ENCODE peak calls at places on chromosomes 16 and 17, in eight cellular contexts. Y is GM12878, K is K562, D is right lobe of liver, C is HepG2, N is A549, G is gastrocnemius medialis, A is IMR-90. L is an unnamed sample. For H3K4me1, the result is how much of the 10 kb centered on the place peaks cover.

GRCh38 chr17:17395885-17396284 is 80.9 kb upstream of the MED9 start:
- ATAC-seq in Y (no peak), K (no peak), D (no peak), C (no peak), N (no peak), G (no peak), A (no peak), L (no peak)

GRCh38 chr17:69423450-69423849 is 9.0 kb downstream of the MAP2K6 start:
- ATAC-seq in Y (no peak), K (no peak), D (peak), C (no peak), N (no peak), G (no peak), A (no peak), L (no peak)

GRCh38 chr16:82995927-82996441 is 369.2 kb downstream of the CDH13 start:
- ATAC-seq in Y (no peak), K (no peak), D (peak), C (no peak), N (no peak), G (peak), A (peak), L (peak)

GRCh38 chr16:58419241-58420012 is 27.2 kb downstream of the GINS3 start:
- ATAC-seq in Y (peak), K (no peak), D (no peak), C (no peak), N (no peak), G (peak), A (no peak), L (no peak)

GRCh38 chr16:79297805-79298204 is 302.7 kb downstream of the MAF start:
- ATAC-seq in Y (no peak), K (no peak), D (no peak), C (no peak), N (no peak), G (no peak), A (no peak), L (no peak)

GRCh38 chr16:86145669-86146068 is 246.7 kb downstream of the IRF8 start:
- ATAC-seq in Y (no peak), K (no peak), D (no peak), C (no peak), N (no peak), G (no peak), A (no peak), L (no peak)

GRCh38 chr17:74519951-74520553 is 11.2 kb downstream of the CD300LB start:
- ATAC-seq in Y (peak), K (no peak), D (peak), C (no peak), N (no peak), G (no peak), A (no peak), L (peak)

GRCh38 chr16:57630402-57630787 is 2.0 kb downstream of the ADGRG1 start:
- ATAC-seq in Y (no peak), K (no peak), D (no peak), C (no peak), N (no peak), G (no peak), A (no peak), L (no peak)

GRCh38 chr16:12901204-12901596 is 198 bp upstream of the SHISA9 start:
- ATAC-seq in Y (no peak), K (no peak), D (no peak), C (peak), N (peak), G (no peak), A (no peak), L (no peak)

DNA sequence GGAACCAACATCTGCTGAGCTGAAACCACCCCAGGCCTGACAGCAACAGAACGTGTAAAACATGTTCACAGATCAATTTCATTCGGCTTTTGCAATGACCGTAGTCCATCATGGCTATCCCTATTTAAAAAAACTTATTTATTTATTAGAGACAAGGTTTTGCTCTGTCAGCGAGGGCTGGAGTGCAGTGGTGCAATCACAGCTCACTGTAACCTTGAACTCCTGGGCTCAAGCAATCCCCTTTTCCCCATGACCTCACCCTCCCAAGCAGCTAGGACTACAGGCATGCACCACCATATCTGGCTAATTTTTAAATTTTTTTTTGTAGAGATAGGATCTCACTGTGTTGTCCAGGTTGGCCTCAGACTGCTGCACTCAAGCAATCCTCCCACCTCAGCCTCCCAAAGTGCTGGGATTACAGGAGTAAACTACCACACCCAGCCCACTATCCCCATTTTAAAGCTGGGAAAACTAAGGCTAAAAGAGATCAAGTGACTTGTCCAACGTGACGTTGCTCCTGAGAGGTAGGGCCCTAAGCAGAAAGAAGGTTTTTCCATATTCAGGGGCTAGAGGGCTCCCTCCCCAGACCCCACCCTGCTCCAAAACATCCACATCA is 77.7 kb downstream of the MYH11 start:
- ATAC-seq in Y (no peak), K (no peak), D (no peak), C (peak), N (no peak), G (no peak), A (no peak), L (no peak)
- TF ChIP-seq CTCF in Y (no peak), K (no peak), D (no peak), C (no peak), N (no peak), G (no peak), A (no peak), L (no peak)

DNA sequence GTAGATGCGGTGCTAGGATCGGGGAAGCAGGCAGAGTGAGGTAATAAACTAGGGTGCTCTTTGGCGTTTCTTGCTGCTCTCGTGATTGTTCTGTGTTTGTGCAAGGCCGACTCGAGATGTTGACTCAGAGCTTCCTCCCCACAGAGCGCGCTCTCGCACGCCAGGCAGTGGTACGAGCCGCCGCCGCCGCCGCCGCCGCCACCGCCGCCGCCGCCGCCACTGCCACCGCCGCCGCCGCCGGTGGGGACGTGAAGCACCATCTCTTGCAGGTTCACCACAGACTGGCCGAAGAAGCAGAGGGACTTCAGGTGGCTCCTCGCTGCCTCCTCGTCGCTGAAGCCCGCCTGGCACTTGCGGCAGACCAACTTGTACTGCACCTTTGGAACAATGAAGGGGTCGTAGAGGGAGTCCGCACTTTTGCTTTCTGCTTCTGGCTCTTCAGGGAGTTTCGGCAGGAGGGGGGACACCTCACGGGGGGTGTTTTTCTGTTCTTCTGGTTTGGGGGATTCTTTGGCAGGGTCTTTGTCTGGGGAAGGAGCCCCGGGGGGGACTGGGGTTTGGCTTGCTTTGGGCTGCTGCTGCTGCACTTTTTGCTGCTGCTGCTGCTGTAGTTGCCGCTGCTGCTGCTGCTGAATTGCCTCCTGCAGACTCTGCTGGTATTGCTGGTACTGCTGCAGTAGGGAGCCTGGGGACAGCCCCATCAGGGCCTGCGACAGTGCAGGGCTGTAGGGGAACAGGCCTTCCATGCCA is 260.2 kb downstream of the ZFHX3 start:
- ATAC-seq in Y (peak), K (no peak), D (peak), C (peak), N (peak), G (peak), A (peak), L (peak)
- TF ChIP-seq POLR2A in Y (peak), K (no peak), D (no peak), C (no peak), N (no peak), G (no peak), A (no peak), L (no peak)

GRCh38 chr17:19379306-19380075 is 1.2 kb downstream of the MAPK7 start:
- ATAC-seq in Y (no peak), K (no peak), D (no peak), C (no peak), N (no peak), G (no peak), A (no peak), L (no peak)

GRCh38 chr17:19381741-19382444 is 3.6 kb downstream of the MAPK7 start:
- ATAC-seq in Y (no peak), K (no peak), D (no peak), C (no peak), N (no peak), G (no peak), A (no peak), L (no peak)

GRCh38 chr17:19378416-19379293 is at the start of gene MAPK7:
- ATAC-seq in Y (peak), K (peak), D (no peak), C (peak), N (peak), G (peak), A (peak), L (no peak)

GRCh38 chr17:19381361-19381740 is 3.1 kb downstream of the MAPK7 start:
- ATAC-seq in Y (no peak), K (no peak), D (no peak), C (no peak), N (no peak), G (no peak), A (no peak), L (no peak)

DNA sequence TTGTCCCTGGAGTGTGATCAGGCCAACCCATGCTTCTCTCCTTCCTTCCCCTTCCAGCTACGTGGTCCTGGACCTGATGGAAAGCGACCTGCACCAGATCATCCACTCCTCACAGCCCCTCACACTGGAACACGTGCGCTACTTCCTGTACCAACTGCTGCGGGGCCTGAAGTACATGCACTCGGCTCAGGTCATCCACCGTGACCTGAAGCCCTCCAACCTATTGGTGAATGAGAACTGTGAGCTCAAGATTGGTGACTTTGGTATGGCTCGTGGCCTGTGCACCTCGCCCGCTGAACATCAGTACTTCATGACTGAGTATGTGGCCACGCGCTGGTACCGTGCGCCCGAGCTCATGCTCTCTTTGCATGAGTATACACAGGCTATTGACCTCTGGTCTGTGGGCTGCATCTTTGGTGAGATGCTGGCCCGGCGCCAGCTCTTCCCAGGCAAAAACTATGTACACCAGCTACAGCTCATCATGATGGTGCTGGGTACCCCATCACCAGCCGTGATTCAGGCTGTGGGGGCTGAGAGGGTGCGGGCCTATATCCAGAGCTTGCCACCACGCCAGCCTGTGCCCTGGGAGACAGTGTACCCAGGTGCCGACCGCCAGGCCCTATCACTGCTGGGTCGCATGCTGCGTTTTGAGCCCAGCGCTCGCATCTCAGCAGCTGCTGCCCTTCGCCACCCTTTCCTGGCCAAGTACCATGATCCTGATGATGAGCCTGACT is 2.4 kb downstream of the MAPK7 start:
- ATAC-seq in Y (no peak), K (no peak), D (no peak), C (no peak), N (no peak), G (no peak), A (no peak), L (no peak)
- H3K4me1 ChIP-seq in Y (under half), K (under half), D (under half), C (under half), N (under half), G (under half), A (under half), L (half or more)

DNA sequence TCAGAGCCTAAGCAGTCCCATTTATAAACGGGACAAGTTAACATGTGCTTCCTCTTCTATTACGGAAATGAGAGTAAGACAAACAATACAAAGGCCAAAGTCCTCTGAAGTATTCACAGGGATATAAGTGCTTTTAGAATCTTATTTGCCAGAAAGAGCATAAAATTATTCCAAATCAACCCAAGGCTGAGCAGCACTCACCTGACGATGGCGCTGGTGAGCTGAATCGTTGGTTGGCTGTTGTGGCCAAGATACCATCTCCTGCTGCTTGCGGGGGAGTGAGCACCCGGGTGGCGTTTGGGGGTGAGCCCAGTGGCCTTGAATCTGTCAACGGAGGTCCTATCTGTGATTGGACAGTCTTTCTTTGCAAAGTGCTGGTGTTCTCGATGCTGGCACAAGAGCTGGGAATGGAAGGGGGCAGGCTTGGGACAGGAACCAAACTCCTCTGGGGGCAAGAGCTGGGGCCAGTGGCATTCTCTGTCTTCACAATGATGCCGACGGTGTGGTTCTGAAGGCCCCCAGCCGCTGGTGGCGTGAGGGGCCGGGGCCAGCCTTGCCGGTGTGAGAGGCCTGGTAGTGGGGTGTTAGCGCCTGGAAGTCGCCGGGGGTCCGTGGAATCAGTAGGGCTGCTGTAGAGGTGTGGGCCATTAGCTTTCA is 9.5 kb upstream of the DHRS13 start:
- ATAC-seq in Y (no peak), K (peak), D (peak), C (no peak), N (no peak), G (no peak), A (no peak), L (no peak)
- TF ChIP-seq CTCF in Y (no peak), K (peak), D (peak), C (peak), N (peak), G (no peak), A (peak), L (no peak)

GRCh38 chr17:50425682-50426471 is at the start of gene ACSF2:
- ATAC-seq in Y (peak), K (peak), D (peak), C (peak), N (peak), G (peak), A (peak), L (peak)
- TF ChIP-seq POLR2A in Y (peak), K (no peak), D (peak), C (peak), N (no peak), G (peak), A (no peak), L (no peak)

DNA sequence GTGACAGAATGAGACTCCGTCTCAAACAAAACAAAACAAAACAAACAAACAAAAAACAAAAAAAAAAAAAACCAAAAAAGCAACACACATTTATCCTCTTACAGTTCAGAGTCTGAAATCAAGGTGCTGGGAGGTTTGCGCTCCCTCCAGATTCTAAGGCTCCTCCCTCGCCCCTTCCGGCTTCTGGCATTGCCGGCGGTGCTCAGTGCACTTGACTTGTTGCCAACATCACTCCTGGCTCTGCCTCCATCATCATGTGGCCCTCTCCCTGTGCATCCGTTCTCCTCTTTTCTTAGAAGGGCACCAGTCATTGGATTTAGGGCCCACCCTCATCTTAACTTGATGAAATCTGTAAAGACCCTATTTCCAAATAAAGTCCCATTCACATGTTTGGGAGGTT is 73.8 kb downstream of the RBFOX3 start:
- ATAC-seq in Y (no peak), K (no peak), D (no peak), C (no peak), N (no peak), G (no peak), A (no peak), L (no peak)
- H3K4me1 ChIP-seq in Y (under half), K (under half), D (under half), C (under half), N (under half), G (under half), A (under half), L (under half)

GRCh38 chr16:61366006-61366405 is 670.2 kb downstream of the CDH8 start:
- ATAC-seq in Y (no peak), K (no peak), D (no peak), C (no peak), N (no peak), G (no peak), A (no peak), L (no peak)
- TF ChIP-seq CTCF in Y (no peak), K (no peak), D (no peak), C (no peak), N (no peak), G (no peak), A (no peak), L (no peak)

GRCh38 chr17:2704890-2705248 is 6.7 kb downstream of the CLUH start:
- ATAC-seq in Y (no peak), K (no peak), D (no peak), C (no peak), N (no peak), G (no peak), A (no peak), L (no peak)
- TF ChIP-seq POLR2A in Y (no peak), K (no peak), D (no peak), C (no peak), N (no peak), G (no peak), A (no peak), L (no peak)

GRCh38 chr16:17372383-17372782 is 98.4 kb downstream of the XYLT1 start:
- ATAC-seq in Y (no peak), K (no peak), D (no peak), C (no peak), N (no peak), G (no peak), A (no peak), L (no peak)

GRCh38 chr16:17368951-17369350 is 101.8 kb downstream of the XYLT1 start:
- ATAC-seq in Y (peak), K (no peak), D (no peak), C (no peak), N (no peak), G (no peak), A (no peak), L (no peak)

GRCh38 chr16:17369441-17369951 is 101.3 kb downstream of the XYLT1 start:
- ATAC-seq in Y (peak), K (no peak), D (peak), C (no peak), N (no peak), G (no peak), A (no peak), L (peak)

GRCh38 chr16:17370233-17371013 is 100.3 kb downstream of the XYLT1 start:
- ATAC-seq in Y (no peak), K (no peak), D (peak), C (no peak), N (no peak), G (peak), A (peak), L (no peak)

DNA sequence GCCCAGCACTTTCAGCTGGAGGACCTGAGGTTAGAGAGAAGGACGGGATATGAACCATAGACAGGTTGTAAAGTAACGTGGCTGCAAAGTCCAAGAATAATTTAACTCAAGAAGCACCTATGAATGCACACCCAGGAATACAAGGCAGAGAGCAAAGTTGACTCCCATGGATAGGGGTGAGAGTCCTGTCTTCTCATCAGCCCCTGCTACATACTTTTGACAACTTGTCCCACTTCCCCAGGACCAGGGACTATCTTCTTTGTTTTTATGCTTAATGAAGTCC is 99.8 kb downstream of the XYLT1 start:
- ATAC-seq in Y (no peak), K (no peak), D (no peak), C (no peak), N (no peak), G (no peak), A (no peak), L (no peak)
- H3K4me1 ChIP-seq in Y (half or more), K (under half), D (under half), C (under half), N (under half), G (under half), A (under half), L (under half)

L was measured in gastroesophageal sphincter.